ENCODE peak calls at places on chromosomes 7 and 10, in six cellular contexts. R is upper lobe of right lung, V is fibroblast of lung, Q is Peyer's patch, Y is brain microvascular endothelial cell, L is endodermal cell. N is an unnamed sample. For H3K36me3 and H3K27me3, the result is how much of the 10 kb centered on the place peaks cover.

GRCh38 chr7:45574521-45575500 is 643 bp downstream of the ADCY1 start:
- DNase-seq in Y (peak), L (peak), Q (no peak), V (peak), R (no peak), N (peak)

GRCh38 chr7:45721949-45722598 is 147.9 kb downstream of the ADCY1 start:
- DNase-seq in L (no peak), V (no peak), Q (peak), Y (no peak), R (no peak), N (no peak)

GRCh38 chr7:133829336-133829897 is 297.7 kb upstream of the LRGUK start:
- DNase-seq in L (no peak), V (peak), Q (no peak), Y (peak), R (no peak), N (no peak)

GRCh38 chr10:80407836-80408197 is 534 bp upstream of the PRXL2A start:
- DNase-seq in L (peak), Y (no peak), R (peak), V (peak), Q (peak), N (peak)

GRCh38 chr7:2281556-2281955 is 32.7 kb downstream of the SNX8 start:
- DNase-seq in Q (no peak), L (no peak), R (no peak), Y (no peak), V (peak), N (no peak)

GRCh38 chr10:123331438-123331837 is 177.2 kb downstream of the BUB3 start:
- DNase-seq in Q (no peak), L (no peak), R (no peak), V (peak), Y (no peak), N (no peak)

GRCh38 chr7:157153260-157153659 is 14.5 kb downstream of the UBE3C start:
- DNase-seq in Y (no peak), L (no peak), V (no peak), Q (no peak), R (no peak), N (no peak)

GRCh38 chr10:73039635-73040034 is 57.0 kb downstream of the P4HA1 start:
- DNase-seq in L (no peak), R (no peak), Y (peak), Q (no peak), V (peak), N (no peak)

GRCh38 chr7:146961617-146962016 is 845.0 kb downstream of the CNTNAP2 start:
- DNase-seq in Q (no peak), L (no peak), Y (peak), R (no peak), V (peak), N (no peak)

GRCh38 chr7:157336383-157337315 is at the start of gene DNAJB6:
- DNase-seq in L (peak), R (peak), V (peak), Q (peak), Y (peak), N (peak)

GRCh38 chr10:67268146-67268545 is 342.3 kb downstream of the LRRTM3 start:
- DNase-seq in Y (no peak), L (no peak), R (no peak), Q (no peak), V (no peak), N (no peak)

GRCh38 chr7:72152171-72153131 is 259.7 kb downstream of the CALN1 start:
- DNase-seq in R (no peak), Q (no peak), L (no peak), Y (no peak), V (no peak), N (no peak)

GRCh38 chr10:126921974-126922525 is 16.8 kb downstream of the DOCK1 start:
- DNase-seq in L (no peak), R (no peak), Q (no peak), V (peak), Y (peak), N (no peak)

GRCh38 chr7:97499204-97499603 is 232.7 kb upstream of the TAC1 start:
- DNase-seq in V (no peak), Q (no peak), Y (peak), L (peak), R (no peak), N (peak)

GRCh38 chr7:3431306-3431705 is 130.3 kb downstream of the SDK1 start:
- DNase-seq in L (no peak), Y (no peak), Q (no peak), R (no peak), V (peak), N (no peak)

GRCh38 chr7:25758559-25758958 is 393.4 kb upstream of the NFE2L3 start:
- DNase-seq in Q (no peak), V (no peak), L (no peak), Y (no peak), R (no peak), N (no peak)

GRCh38 chr10:26858707-26859034 is 2.1 kb downstream of the ABI1 start:
- DNase-seq in V (no peak), R (no peak), Y (no peak), L (no peak), Q (no peak), N (no peak)

GRCh38 chr7:101667399-101667798 is 38.3 kb upstream of the MYL10 start:
- DNase-seq in R (no peak), Y (no peak), Q (no peak), V (no peak), L (no peak), N (no peak)

GRCh38 chr7:101666751-101667150 is 37.7 kb upstream of the MYL10 start:
- DNase-seq in V (no peak), Q (no peak), R (no peak), L (no peak), Y (no peak), N (no peak)

GRCh38 chr7:101668726-101669125 is 39.6 kb upstream of the MYL10 start:
- DNase-seq in Q (no peak), V (no peak), L (no peak), R (no peak), Y (no peak), N (no peak)

GRCh38 chr7:101667959-101668358 is 38.9 kb upstream of the MYL10 start:
- DNase-seq in R (no peak), Q (no peak), Y (no peak), L (no peak), V (no peak), N (no peak)

DNA sequence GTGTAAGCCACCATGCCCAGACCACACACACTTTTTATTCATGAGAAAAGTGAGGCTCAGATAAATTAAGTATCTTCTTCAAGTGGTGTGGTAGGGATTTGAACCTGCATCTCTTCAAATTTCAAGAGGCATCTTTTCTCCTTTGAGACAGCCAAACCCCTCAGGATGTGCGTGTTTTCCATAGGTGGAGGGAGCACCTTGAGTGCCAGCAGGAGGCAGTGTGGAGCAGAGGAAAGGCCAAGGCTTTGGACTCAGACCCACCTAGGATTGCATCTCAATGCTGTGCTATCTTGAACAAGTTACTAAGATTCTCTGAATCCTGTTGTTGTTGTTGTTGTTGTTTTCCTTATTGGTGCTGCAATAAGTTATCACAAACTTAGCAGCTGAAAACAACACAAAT is 40.2 kb upstream of the MYL10 start:
- DNase-seq in Q (no peak), V (no peak), R (no peak), Y (no peak), L (no peak), N (no peak)
- TF ChIP-seq CTCF in Q (peak), V (peak), R (no peak), Y (peak), L (peak), N (no peak)

DNA sequence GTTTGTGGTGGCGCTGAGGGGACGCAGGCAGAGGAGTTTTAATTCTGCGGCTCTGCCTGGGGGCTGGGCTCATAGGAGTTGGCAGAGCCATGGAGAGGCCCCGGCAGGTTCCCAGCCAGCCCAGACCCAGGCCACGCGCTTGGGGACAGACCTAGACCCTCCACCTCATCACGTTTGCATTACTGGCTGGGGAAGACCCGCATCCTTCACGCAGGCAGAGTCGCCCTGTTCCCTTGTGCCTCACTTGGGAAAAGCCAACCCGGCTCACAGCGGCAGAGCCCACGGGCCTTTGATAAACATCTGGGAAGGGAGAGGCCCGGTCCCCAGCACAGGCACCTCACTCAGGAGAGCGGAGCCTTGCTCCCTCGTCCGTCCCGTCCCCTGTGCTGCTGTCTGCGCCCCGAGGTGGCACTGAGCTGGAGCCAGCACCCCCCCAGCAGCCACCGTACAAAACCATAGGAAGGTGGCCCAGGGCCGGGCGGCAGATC is 112.9 kb downstream of the CYTH3 start:
- DNase-seq in Q (no peak), L (peak), V (no peak), R (peak), Y (no peak), N (no peak)
- H3K36me3 ChIP-seq in Q (half or more), L (under half), V (under half), R (half or more), Y (half or more), N (under half)

GRCh38 chr10:100867564-100867963 is 45.2 kb upstream of the SLF2 start:
- DNase-seq in V (no peak), Y (no peak), R (no peak), L (no peak), Q (no peak), N (no peak)
- H3K27me3 ChIP-seq in V (under half), Y (under half), R (under half), L (half or more), Q (under half), N (under half)

GRCh38 chr7:26858735-26859134 is 5.7 kb downstream of the SKAP2 start:
- DNase-seq in Q (peak), Y (no peak), V (no peak), R (no peak), L (peak), N (no peak)

GRCh38 chr7:26859720-26860119 is 4.7 kb downstream of the SKAP2 start:
- DNase-seq in Y (no peak), Q (no peak), R (no peak), V (no peak), L (no peak), N (no peak)

GRCh38 chr7:26858229-26858568 is 6.2 kb downstream of the SKAP2 start:
- DNase-seq in Q (no peak), Y (no peak), L (no peak), R (no peak), V (no peak), N (no peak)

GRCh38 chr7:26861050-26861449 is 3.3 kb downstream of the SKAP2 start:
- DNase-seq in Y (no peak), Q (no peak), V (no peak), R (no peak), L (no peak), N (no peak)

DNA sequence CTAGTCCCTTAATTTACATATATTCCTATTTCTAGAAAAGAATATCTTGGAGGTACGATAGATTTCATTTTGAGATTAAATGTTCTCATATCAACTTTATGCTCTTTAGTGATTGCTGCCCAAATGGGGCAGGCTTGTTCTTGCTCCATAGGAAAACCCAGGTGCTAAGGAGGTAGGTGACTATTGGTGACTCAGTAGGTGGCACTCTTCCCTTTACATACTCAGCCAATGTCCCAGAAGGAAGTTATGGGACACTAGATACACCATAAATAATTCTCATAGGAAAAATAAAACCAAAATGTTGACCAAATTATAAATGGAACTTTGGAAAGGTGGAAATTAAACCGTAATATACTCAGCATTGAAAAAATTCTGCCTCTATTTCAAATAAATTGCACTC is 4.0 kb downstream of the SKAP2 start:
- DNase-seq in Y (no peak), L (no peak), V (no peak), R (no peak), Q (no peak), N (no peak)
- TF ChIP-seq CTCF in Y (no peak), L (peak), V (no peak), R (no peak), Q (peak), N (peak)

GRCh38 chr7:90726623-90727022 is 130.5 kb downstream of the CDK14 start:
- DNase-seq in Q (no peak), L (peak), R (no peak), V (peak), Y (peak), N (peak)

GRCh38 chr7:90728568-90728967 is 132.4 kb downstream of the CDK14 start:
- DNase-seq in R (no peak), Q (no peak), V (no peak), Y (no peak), L (no peak), N (no peak)

GRCh38 chr7:90723866-90724265 is 127.7 kb downstream of the CDK14 start:
- DNase-seq in Q (no peak), Y (no peak), V (peak), R (no peak), L (no peak), N (no peak)

GRCh38 chr7:90727412-90727811 is 131.3 kb downstream of the CDK14 start:
- DNase-seq in V (no peak), L (no peak), R (no peak), Y (no peak), Q (no peak), N (no peak)

GRCh38 chr7:90726120-90726519 is 130.0 kb downstream of the CDK14 start:
- DNase-seq in Q (no peak), V (peak), R (no peak), L (no peak), Y (no peak), N (no peak)
- H3K36me3 ChIP-seq in Q (under half), V (under half), R (under half), L (under half), Y (under half), N (under half)

GRCh38 chr10:93076871-93077270 is 3.2 kb downstream of the CYP26A1 start:
- DNase-seq in R (no peak), V (no peak), Q (no peak), Y (no peak), L (no peak), N (no peak)
- H3K27me3 ChIP-seq in R (half or more), V (under half), Q (under half), Y (under half), L (under half), N (under half)

DNA sequence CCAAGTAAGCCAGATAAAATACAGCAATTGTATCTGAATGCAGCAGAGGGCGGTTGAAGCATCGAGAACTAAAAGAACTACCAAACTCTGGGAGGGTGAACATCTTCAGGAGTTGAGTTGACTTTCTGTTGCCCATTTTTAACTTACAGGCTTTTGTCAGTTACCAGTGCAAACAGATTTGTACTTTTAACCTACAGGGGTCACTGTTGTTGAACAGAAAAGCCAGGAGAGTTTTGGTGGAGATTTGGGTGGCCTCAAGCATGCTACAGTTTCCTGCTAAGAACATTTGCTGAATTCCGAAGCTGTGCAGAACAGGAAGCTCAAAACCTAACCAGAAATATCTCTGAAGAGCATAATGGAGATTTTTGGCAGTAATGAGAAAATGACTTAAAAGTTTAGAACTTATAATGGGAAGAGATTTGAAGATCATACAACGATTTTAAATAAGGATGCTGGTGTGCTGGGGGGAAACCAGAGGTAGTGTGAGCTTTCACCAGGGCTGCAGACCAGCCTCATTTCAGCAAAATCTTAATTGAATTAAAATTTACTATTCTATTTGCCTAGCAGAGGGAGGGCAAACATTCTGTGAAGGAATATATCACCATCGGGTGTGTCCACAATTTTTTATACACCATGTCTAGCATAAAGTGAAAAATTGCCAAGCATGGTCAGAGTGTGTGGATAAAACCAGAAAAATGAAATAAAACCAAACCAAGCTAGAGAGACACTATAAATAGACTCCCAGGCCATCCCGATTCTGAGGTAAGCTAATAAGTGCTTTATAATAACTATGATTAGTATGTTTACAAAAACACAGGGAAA is 208.6 kb upstream of the CCDC6 start:
- DNase-seq in R (no peak), Q (no peak), Y (peak), L (peak), V (peak), N (no peak)
- TF ChIP-seq CTCF in R (peak), Q (peak), Y (peak), L (peak), V (peak), N (peak)

GRCh38 chr10:45432113-45432512 is 58.1 kb downstream of the ALOX5 start:
- DNase-seq in Q (no peak), R (no peak), V (no peak), Y (no peak), L (no peak), N (no peak)

GRCh38 chr10:45429790-45430189 is 55.8 kb downstream of the ALOX5 start:
- DNase-seq in Q (no peak), L (peak), Y (no peak), R (no peak), V (no peak), N (no peak)

GRCh38 chr10:45428611-45429510 is 54.8 kb downstream of the ALOX5 start:
- DNase-seq in V (no peak), Q (no peak), Y (no peak), L (no peak), R (peak), N (no peak)

GRCh38 chr10:45433716-45434469 is 59.9 kb downstream of the ALOX5 start:
- DNase-seq in Q (no peak), V (no peak), L (peak), Y (no peak), R (no peak), N (no peak)

DNA sequence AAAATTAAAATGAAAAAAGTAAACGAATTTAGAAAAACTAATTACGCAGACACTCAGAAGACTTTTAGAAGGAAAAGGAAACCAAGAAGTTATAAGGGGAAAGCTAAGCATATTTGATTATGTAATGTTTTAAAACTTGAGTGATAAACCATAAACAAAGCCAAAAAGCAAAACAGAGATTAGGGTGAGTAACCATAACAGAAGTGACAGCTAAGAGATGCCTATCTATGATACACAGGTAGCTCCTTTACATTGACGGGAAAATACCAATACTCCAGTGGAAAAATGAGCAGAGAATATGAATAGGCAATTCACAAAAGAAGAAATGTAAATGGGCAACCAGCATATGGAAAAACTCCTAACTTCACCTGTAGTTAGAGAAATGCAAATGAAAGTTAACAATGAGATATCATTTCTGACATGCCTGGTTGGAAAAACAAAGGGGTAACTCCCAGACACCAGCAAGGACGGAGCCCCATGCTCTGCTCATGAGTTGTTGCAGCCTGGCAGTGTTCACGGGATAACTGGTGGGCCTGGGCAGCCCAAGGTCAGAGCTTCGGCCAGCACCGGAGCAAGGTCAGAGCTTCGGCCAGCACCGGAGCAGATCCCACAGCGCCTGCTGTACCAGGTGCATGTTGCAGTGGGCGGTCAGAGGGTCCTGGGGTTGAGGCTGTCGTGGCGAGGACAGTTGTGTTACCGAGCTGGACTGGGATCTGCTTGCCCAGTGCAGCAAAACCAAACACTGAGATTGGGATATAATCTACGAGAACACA is 58.9 kb downstream of the ALOX5 start:
- DNase-seq in R (no peak), L (peak), Y (no peak), Q (peak), V (no peak), N (no peak)
- H3K36me3 ChIP-seq in R (under half), L (under half), Y (under half), Q (under half), V (under half), N (under half)